ENCODE peak calls at places on chromosomes 2 and 18, in ten cellular contexts. B is upper lobe of right lung; Y is astrocyte; H is hepatocyte; V is GM23338; K is cardiac muscle cell; N is CD8-positive, alpha-beta memory T cell; D is heart left ventricle; Q is colonic mucosa; U is kidney. E is an unnamed sample.

GRCh38 chr18:28961669-28962228 is 784.8 kb upstream of the CDH2 start:
- DNase-seq in B (no peak), U (no peak), D (no peak), H (peak; percentile 64), V (peak; percentile 84), N (no peak), K (peak; percentile 71), Q (no peak), Y (no peak), E (no peak)

GRCh38 chr2:46793423-46794416 is 121.9 kb downstream of the MCFD2 start:
- DNase-seq in K (peak; percentile 15), D (no peak), B (no peak), N (no peak), V (no peak), H (peak; percentile 48), Q (no peak), U (no peak), Y (no peak), E (no peak)

GRCh38 chr2:189751080-189751658 is 11.4 kb downstream of the OSGEPL1 start:
- DNase-seq in H (peak; percentile 47), K (peak; percentile 47), Y (no peak), Q (peak; percentile 46), V (peak; percentile 77), U (no peak), N (peak; percentile 7), B (no peak), D (no peak), E (peak; percentile 28)

GRCh38 chr18:76349067-76349715 is 145.9 kb downstream of the ZNF516 start:
- DNase-seq in B (peak; percentile 65), Y (peak; percentile 36), D (peak; percentile 35), K (peak; percentile 75), N (peak; percentile 32), H (peak; percentile 84), Q (peak; percentile 73), V (peak; percentile 92), U (no peak), E (peak; percentile 66)

GRCh38 chr18:45713239-45713638 is 10.7 kb upstream of the SLC14A1 start:
- DNase-seq in Y (no peak), V (no peak), N (no peak), B (no peak), Q (no peak), H (peak; percentile 42), K (no peak), D (no peak), U (no peak), E (no peak)

GRCh38 chr2:229748950-229749349 is 34.6 kb upstream of the DNER start:
- DNase-seq in Q (no peak), N (no peak), V (peak; percentile 41), K (no peak), H (no peak), Y (no peak), U (no peak), D (no peak), B (no peak), E (no peak)

GRCh38 chr2:127675335-127676261 is at the start of gene LIMS2:
- DNase-seq in H (peak; percentile 42), N (no peak), D (peak; percentile 79), Q (no peak), U (peak; percentile 81), B (peak; percentile 80), Y (no peak), K (peak; percentile 81), V (peak; percentile 77), E (no peak)

GRCh38 chr2:157777425-157777824 is 98.7 kb downstream of the ACVR1 start:
- DNase-seq in U (no peak), Q (peak; percentile 45), Y (no peak), D (peak; percentile 32), V (peak; percentile 64), B (no peak), H (peak; percentile 44), K (peak; percentile 45), N (peak; percentile 10), E (peak; percentile 41)

GRCh38 chr2:223989206-223989859 is 32.1 kb downstream of the MRPL44 start:
- DNase-seq in B (no peak), Y (no peak), U (no peak), V (peak; percentile 61), D (no peak), N (no peak), K (peak; percentile 15), Q (peak; percentile 56), H (no peak), E (peak; percentile 50)

GRCh38 chr2:25025996-25026530 is 15.8 kb upstream of the EFR3B start:
- DNase-seq in Y (no peak), V (no peak), Q (no peak), K (no peak), H (no peak), U (no peak), D (no peak), N (no peak), B (no peak), E (no peak)

GRCh38 chr18:50637961-50638622 is 78.2 kb downstream of the MAPK4 start:
- DNase-seq in V (no peak), Y (no peak), N (no peak), B (no peak), K (no peak), Q (no peak), D (no peak), U (no peak), H (no peak), E (no peak)

GRCh38 chr2:77046339-77046738 is 475.8 kb downstream of the LRRTM4 start:
- DNase-seq in Y (no peak), Q (no peak), D (no peak), K (no peak), B (no peak), V (no peak), H (no peak), N (no peak), U (no peak), E (no peak)

GRCh38 chr2:20012282-20013060 is at the start of gene MATN3:
- DNase-seq in Q (peak; percentile 48), H (peak; percentile 56), N (peak; percentile 3), Y (peak; percentile 32), D (peak; percentile 12), K (peak; percentile 68), V (peak; percentile 84), U (peak; percentile 76), B (peak; percentile 81), E (peak; percentile 46)

GRCh38 chr2:85221291-85221690 is 88.1 kb downstream of the TCF7L1 start:
- DNase-seq in H (no peak), U (no peak), Y (no peak), N (no peak), K (no peak), B (no peak), Q (no peak), V (no peak), D (no peak), E (peak; percentile 11)

GRCh38 chr2:16155351-16156145 is 215.2 kb downstream of the MYCN start:
- DNase-seq in U (no peak), B (no peak), Q (no peak), N (no peak), K (peak; percentile 43), D (no peak), Y (no peak), H (no peak), V (no peak), E (no peak)

GRCh38 chr18:68234676-68235075 is 480.2 kb downstream of the TMX3 start:
- DNase-seq in B (no peak), Y (peak; percentile 13), D (no peak), K (no peak), H (no peak), Q (no peak), N (no peak), U (no peak), V (no peak), E (no peak)

DNA sequence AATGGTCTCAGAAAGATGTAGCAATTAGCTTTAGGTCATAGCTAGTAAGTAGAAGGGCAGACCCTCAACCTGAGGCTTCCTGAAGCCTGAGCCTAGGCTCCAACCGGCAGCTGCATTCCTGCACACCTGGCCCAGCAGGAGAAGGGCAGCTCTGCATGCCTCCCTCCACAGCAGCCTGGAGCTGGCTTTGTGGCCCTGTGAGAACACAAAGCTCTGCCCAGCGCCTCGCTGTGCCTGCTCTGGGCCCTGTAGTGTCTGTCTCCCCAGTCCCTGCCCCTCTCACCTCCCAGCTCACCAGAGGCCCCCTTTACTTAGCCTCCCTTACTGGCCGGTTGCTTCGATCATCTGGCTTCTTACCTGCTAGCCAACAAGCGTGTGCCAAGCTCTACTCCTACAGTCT is 6.7 kb downstream of the TMEM214 start:
- DNase-seq in K (no peak), Q (no peak), B (no peak), H (no peak), D (no peak), U (no peak), Y (no peak), N (no peak), V (no peak), E (no peak)
- H3K27ac ChIP-seq in K (no peak overlapping the region), Q (no peak overlapping the region), B (no peak overlapping the region), H (no peak overlapping the region), D (no peak overlapping the region), U (no peak overlapping the region), Y (no peak overlapping the region), N (no peak overlapping the region), V (no peak overlapping the region), E (no peak overlapping the region)

DNA sequence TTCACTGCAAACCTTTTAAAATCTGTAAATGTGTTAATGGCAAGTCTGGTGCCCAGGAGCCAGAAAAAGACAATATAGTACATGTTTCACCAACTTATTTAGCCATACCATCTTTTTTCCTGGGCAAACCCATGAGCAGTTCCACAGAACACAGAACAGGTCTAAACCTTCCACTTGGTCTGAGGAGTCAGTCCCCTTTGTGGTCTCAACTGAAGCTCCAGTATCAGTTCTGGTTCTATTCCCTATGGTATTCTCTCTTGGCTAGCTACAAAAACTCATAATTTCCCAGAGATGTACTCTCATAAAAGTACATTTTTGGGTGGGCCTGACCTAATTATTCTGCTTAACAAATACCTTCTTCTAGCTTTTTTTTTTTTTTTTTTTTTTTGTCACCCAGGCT is 31.2 kb downstream of the STK17B start:
- DNase-seq in Q (no peak), K (no peak), H (no peak), D (no peak), V (no peak), U (no peak), N (no peak), Y (no peak), B (no peak), E (no peak)
- H3K36me3 ChIP-seq in Q (peaks cover under 1% of the 10 kb centered on the region), K (peaks cover 20% of the 10 kb centered on the region), H (peaks cover 6% of the 10 kb centered on the region), D (no peaks in the 10 kb centered on the region), V (peaks cover 8% of the 10 kb centered on the region), U (no peaks in the 10 kb centered on the region), N (peaks cover 55% of the 10 kb centered on the region), Y (peaks cover 30% of the 10 kb centered on the region), B (peaks cover 100% of the 10 kb centered on the region), E (peaks cover 42% of the 10 kb centered on the region)

DNA sequence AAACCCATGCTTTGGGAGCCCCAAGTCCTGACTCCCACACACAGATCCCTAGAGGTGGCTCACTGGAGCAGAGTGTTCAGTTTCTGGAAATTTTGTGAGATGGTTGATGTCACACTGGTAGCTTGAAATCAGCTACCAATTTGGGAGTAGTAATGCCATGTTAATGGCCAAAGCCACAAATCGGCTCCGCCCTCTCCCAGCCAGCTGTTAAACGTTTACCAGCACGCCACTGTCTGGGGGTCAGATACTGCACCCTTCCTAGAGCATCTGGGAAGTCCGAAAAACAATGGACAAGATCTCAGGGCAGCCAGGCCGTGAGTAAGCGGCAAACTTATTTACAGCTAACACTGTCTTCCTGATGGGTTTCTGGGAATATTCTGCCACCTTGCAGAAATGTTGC is 60.3 kb upstream of the FZD7 start:
- DNase-seq in H (no peak), K (no peak), N (no peak), D (no peak), U (peak; percentile 26), Q (no peak), V (no peak), Y (no peak), B (no peak), E (no peak)
- H3K27ac ChIP-seq in H (no peak overlapping the region), K (no peak overlapping the region), N (no peak overlapping the region), D (no peak overlapping the region), U (no peak overlapping the region), Q (no peak overlapping the region), V (peak overlapping the region; percentile 95), Y (no peak overlapping the region), B (no peak overlapping the region), E (no peak overlapping the region)

GRCh38 chr2:217905395-217905794 is 97.4 kb downstream of the TNS1 start:
- DNase-seq in B (no peak), Y (no peak), N (no peak), V (no peak), Q (no peak), D (peak; percentile 73), K (no peak), H (no peak), U (no peak), E (no peak)
- H3K36me3 ChIP-seq in B (peaks cover 19% of the 10 kb centered on the region), Y (peaks cover 7% of the 10 kb centered on the region), N (no peaks in the 10 kb centered on the region), V (no peaks in the 10 kb centered on the region), Q (no peaks in the 10 kb centered on the region), D (no peaks in the 10 kb centered on the region), K (no peaks in the 10 kb centered on the region), H (no peaks in the 10 kb centered on the region), U (peaks cover 18% of the 10 kb centered on the region), E (no peaks in the 10 kb centered on the region)

E was measured in transverse colon.